ENCODE peak calls at places on chromosomes 13 and 19, in four cellular contexts. Q is naive thymus-derived CD4-positive, alpha-beta T cell; D is CD4-positive, CD25-positive, alpha-beta regulatory T cell; E is aorta. G is an unnamed sample.

GRCh38 chr13:43405457-43405856 is 381.3 kb downstream of the ENOX1 start:
- DNase-seq in Q (no peak), E (no peak), D (no peak), G (no peak)

GRCh38 chr19:55460670-55461258 is 678 bp downstream of the ISOC2 start:
- DNase-seq in D (peak; percentile 40), E (peak; percentile 90), Q (no peak), G (peak; percentile 88)

GRCh38 chr13:97387487-97388353 is 46.2 kb upstream of the RAP2A start:
- DNase-seq in Q (no peak), E (no peak), D (no peak), G (no peak)

GRCh38 chr19:3186377-3186688 is 603 bp downstream of the NCLN start:
- DNase-seq in E (no peak), D (no peak), Q (no peak), G (peak; percentile 92)

GRCh38 chr19:6100284-6100915 is 9.9 kb downstream of the RFX2 start:
- DNase-seq in D (no peak), E (no peak), Q (peak; percentile 47), G (peak; percentile 87)

GRCh38 chr19:30394481-30395151 is 22.4 kb downstream of the ZNF536 start:
- DNase-seq in Q (no peak), E (no peak), D (no peak), G (no peak)

GRCh38 chr19:52735734-52736133 is 890 bp upstream of the ZNF611 start:
- DNase-seq in Q (no peak), E (peak; percentile 75), D (no peak), G (peak; percentile 80)

GRCh38 chr13:76973920-76974617 is 17.8 kb upstream of the CLN5 start:
- DNase-seq in Q (no peak), D (no peak), E (no peak), G (no peak)

GRCh38 chr13:42381165-42381425 is 109.1 kb downstream of the AKAP11 start:
- DNase-seq in Q (no peak), E (no peak), D (no peak), G (no peak)

GRCh38 chr13:26719356-26719945 is 41.1 kb downstream of the GPR12 start:
- DNase-seq in D (no peak), Q (no peak), E (no peak), G (no peak)

GRCh38 chr19:41320568-41320967 is 10.6 kb downstream of the CCDC97 start:
- DNase-seq in E (no peak), Q (no peak), D (no peak), G (no peak)

GRCh38 chr13:46666727-46667456 is 113.9 kb downstream of the LRCH1 start:
- DNase-seq in Q (peak; percentile 9), E (peak; percentile 63), D (no peak), G (no peak)

GRCh38 chr19:31349160-31349881 is at the start of gene TSHZ3:
- DNase-seq in E (peak; percentile 92), Q (peak; percentile 48), D (peak; percentile 31), G (peak; percentile 91)

GRCh38 chr19:42005504-42005903 is 11.5 kb upstream of the ATP1A3 start:
- DNase-seq in E (no peak), Q (no peak), D (no peak), G (no peak)

GRCh38 chr19:57473646-57474045 is 3.7 kb downstream of the ZNF772 start:
- DNase-seq in E (no peak), Q (no peak), D (no peak), G (no peak)

GRCh38 chr19:38304352-38304865 is 358 bp downstream of the C19orf33 start:
- DNase-seq in E (no peak), Q (no peak), D (no peak), G (no peak)

GRCh38 chr19:42193294-42193693 is 24.2 kb downstream of the DEDD2 start:
- DNase-seq in D (no peak), E (no peak), Q (no peak), G (no peak)

GRCh38 chr19:16384688-16385087 is 60.1 kb downstream of the KLF2 start:
- DNase-seq in E (peak; percentile 37), D (no peak), Q (no peak), G (peak; percentile 74)

GRCh38 chr19:10104665-10105221 is 1.4 kb upstream of the PPAN start:
- DNase-seq in Q (peak; percentile 88), D (peak; percentile 61), E (no peak), G (peak; percentile 87)

GRCh38 chr19:4542896-4543351 is 3.1 kb upstream of the LRG1 start:
- DNase-seq in Q (no peak), E (no peak), D (no peak), G (peak; percentile 82)

GRCh38 chr19:50894478-50895356 is 16.5 kb downstream of the KLK4 start:
- DNase-seq in D (no peak), E (no peak), Q (no peak), G (no peak)

GRCh38 chr13:110546933-110547332 is 14.6 kb downstream of the RAB20 start:
- DNase-seq in E (peak; percentile 90), D (no peak), Q (no peak), G (peak; percentile 84)

GRCh38 chr13:90867336-90867683 is 480.2 kb upstream of the MIR17HG start:
- DNase-seq in Q (no peak), D (no peak), E (peak; percentile 76), G (no peak)

DNA sequence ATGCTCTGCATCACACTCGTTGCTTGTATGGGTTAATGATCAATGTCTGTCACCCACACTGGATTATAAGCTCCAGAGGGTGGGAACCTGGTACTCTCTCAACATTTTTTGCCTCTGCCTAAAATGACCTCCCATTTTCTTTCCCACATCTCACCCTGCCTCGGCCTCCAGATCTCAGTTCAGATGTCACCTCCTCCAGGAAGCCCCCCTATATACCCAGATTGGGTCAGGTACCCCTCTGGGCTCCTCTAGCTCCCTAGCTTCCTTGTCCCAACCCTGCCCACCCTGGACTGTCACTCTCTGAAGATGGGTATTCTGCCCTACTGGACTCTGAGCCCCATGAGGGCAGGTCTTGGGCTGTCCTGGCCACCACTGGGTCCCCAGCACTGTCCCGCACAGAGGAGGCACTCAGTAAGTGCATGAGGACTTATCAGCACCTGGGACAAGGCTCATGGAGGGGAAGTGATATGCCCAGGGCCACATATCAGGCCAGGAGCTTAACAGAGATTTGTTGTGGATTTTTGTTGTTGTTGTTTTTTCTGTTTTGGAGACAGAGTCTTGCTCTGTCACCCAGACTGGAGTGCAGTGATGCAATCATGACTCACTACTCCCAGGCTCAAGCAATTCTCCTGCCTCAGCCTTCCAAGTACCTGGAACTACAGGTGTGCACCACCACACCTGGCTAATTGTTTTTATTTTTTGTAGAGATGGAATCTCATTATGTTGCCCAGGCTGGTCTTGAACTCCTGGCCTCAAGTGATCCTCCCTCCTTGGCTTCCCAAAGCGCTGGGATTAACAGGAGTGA is 23.8 kb downstream of the PRKD2 start:
- DNase-seq in Q (no peak), E (no peak), D (no peak), G (no peak)
- H3K36me3 ChIP-seq in Q (peaks cover 50% of the 10 kb centered on the region), E (peaks cover 4% of the 10 kb centered on the region), D (peaks cover 89% of the 10 kb centered on the region), G (peaks cover 100% of the 10 kb centered on the region)

GRCh38 chr19:540867-541637 is 2.8 kb upstream of the GZMM start:
- DNase-seq in E (no peak), Q (no peak), D (no peak), G (no peak)
- H3K36me3 ChIP-seq in E (no peaks in the 10 kb centered on the region), Q (no peaks in the 10 kb centered on the region), D (peaks cover 30% of the 10 kb centered on the region), G (peaks cover 61% of the 10 kb centered on the region)

GRCh38 chr13:61144301-61144700 is 271.3 kb downstream of the PCDH20 start:
- DNase-seq in Q (no peak), D (no peak), E (no peak), G (no peak)
- H3K36me3 ChIP-seq in Q (no peaks in the 10 kb centered on the region), D (no peaks in the 10 kb centered on the region), E (no peaks in the 10 kb centered on the region), G (no peaks in the 10 kb centered on the region)

GRCh38 chr13:99876651-99877050 is 94.9 kb downstream of the ZIC5 start:
- DNase-seq in E (no peak), D (no peak), Q (no peak), G (no peak)
- H3K36me3 ChIP-seq in E (no peaks in the 10 kb centered on the region), D (no peaks in the 10 kb centered on the region), Q (no peaks in the 10 kb centered on the region), G (no peaks in the 10 kb centered on the region)

DNA sequence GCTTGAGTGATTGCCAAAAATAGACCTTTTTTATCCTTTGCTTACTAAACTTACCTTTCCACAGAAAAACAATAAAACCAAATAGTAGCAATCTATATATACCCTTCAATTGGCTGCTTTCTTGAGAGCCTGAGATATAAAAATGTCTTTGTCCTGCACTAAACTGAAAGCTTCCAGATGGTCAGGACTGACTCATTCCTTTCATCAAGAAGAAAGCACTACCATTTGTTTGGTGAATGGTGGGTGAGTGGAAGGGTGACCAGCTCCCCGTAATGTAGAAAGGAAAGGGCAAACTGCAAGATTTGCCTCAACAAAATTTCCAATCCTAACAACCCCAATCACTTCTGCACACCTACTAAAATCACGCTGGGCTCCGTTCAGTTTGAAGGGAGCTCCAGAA is 67.8 kb downstream of the SACS start:
- DNase-seq in D (no peak), Q (no peak), E (no peak), G (no peak)
- H3K36me3 ChIP-seq in D (peaks cover 82% of the 10 kb centered on the region), Q (no peaks in the 10 kb centered on the region), E (peaks cover 14% of the 10 kb centered on the region), G (peaks cover 72% of the 10 kb centered on the region)